ENCODE peak calls at places on chromosomes 13 and 19, in six cellular contexts. D is tibial nerve, Q is RWPE1, C is lower lobe of right lung, A is neural crest cell, M is cardiac fibroblast. S is an unnamed sample.

GRCh38 chr19:55690109-55690768 is 15.2 kb downstream of the EPN1 start:
- DNase-seq in Q (no peak), M (no peak), D (no peak), C (peak), A (no peak), S (no peak)

GRCh38 chr13:108437496-108437895 is 168.0 kb downstream of the TNFSF13B start:
- DNase-seq in C (no peak), M (peak), Q (no peak), D (no peak), A (no peak), S (no peak)

GRCh38 chr19:41479757-41480191 is 36.8 kb downstream of the ERICH4 start:
- DNase-seq in A (no peak), M (peak), D (no peak), Q (no peak), C (no peak), S (no peak)

GRCh38 chr19:48696353-48697010 is 711 bp downstream of the FUT2 start:
- DNase-seq in C (no peak), A (no peak), M (no peak), D (no peak), Q (no peak), S (no peak)

GRCh38 chr19:11225815-11226214 is 13.6 kb upstream of the ANGPTL8 start:
- DNase-seq in C (no peak), D (no peak), Q (no peak), A (no peak), M (no peak), S (no peak)

GRCh38 chr13:110309661-110310524 is 2.8 kb downstream of the COL4A2 start:
- DNase-seq in Q (no peak), D (no peak), A (no peak), M (peak), C (no peak), S (peak)

GRCh38 chr19:41850381-41850780 is 5.5 kb downstream of the DMRTC2 start:
- DNase-seq in A (no peak), C (no peak), Q (no peak), M (no peak), D (no peak), S (no peak)

GRCh38 chr19:55069137-55069858 is 6.3 kb upstream of the RDH13 start:
- DNase-seq in D (no peak), Q (peak), M (peak), C (peak), A (no peak), S (no peak)

GRCh38 chr13:111945086-111945485 is 121.9 kb upstream of the SOX1 start:
- DNase-seq in D (no peak), A (no peak), M (no peak), Q (no peak), C (no peak), S (no peak)

GRCh38 chr19:38142176-38143035 is 81.6 kb downstream of the DPF1 start:
- DNase-seq in C (no peak), A (peak), D (no peak), Q (peak), M (peak), S (peak)

GRCh38 chr13:109274188-109274821 is 512.1 kb downstream of the IRS2 start:
- DNase-seq in M (peak), Q (peak), A (no peak), D (no peak), C (peak), S (no peak)

GRCh38 chr13:27474751-27475268 is 24.4 kb upstream of the MTIF3 start:
- DNase-seq in C (no peak), Q (no peak), M (no peak), A (no peak), D (no peak), S (no peak)

GRCh38 chr13:95480131-95480545 is 72.4 kb upstream of the CLDN10 start:
- DNase-seq in D (no peak), Q (no peak), M (peak), A (no peak), C (peak), S (no peak)

GRCh38 chr19:40398417-40399056 is 8.6 kb upstream of the HIPK4 start:
- DNase-seq in A (no peak), Q (peak), C (peak), M (no peak), D (no peak), S (peak)

GRCh38 chr19:56639217-56639616 is 3.7 kb upstream of the SMIM17 start:
- DNase-seq in D (no peak), M (peak), C (no peak), Q (no peak), A (no peak), S (no peak)

GRCh38 chr13:20891768-20892167 is 10.8 kb downstream of the XPO4 start:
- DNase-seq in A (no peak), Q (no peak), D (no peak), M (no peak), C (no peak), S (no peak)

GRCh38 chr13:72864142-72865035 is 82.5 kb downstream of the PIBF1 start:
- DNase-seq in M (peak), A (no peak), Q (no peak), D (no peak), C (no peak), S (no peak)

GRCh38 chr13:113034451-113035208 is 65.6 kb downstream of the MCF2L start:
- DNase-seq in M (peak), D (no peak), C (no peak), Q (peak), A (peak), S (no peak)

GRCh38 chr19:15673176-15673654 is 328 bp downstream of the CYP4F12 start:
- DNase-seq in D (no peak), C (no peak), A (no peak), Q (no peak), M (no peak), S (no peak)

GRCh38 chr19:9917322-9917721 is 19.0 kb downstream of the OLFM2 start:
- DNase-seq in D (no peak), Q (peak), C (no peak), M (peak), A (peak), S (no peak)

GRCh38 chr13:43223206-43223605 is 199.8 kb downstream of the DNAJC15 start:
- DNase-seq in A (no peak), Q (no peak), M (no peak), C (no peak), D (no peak), S (no peak)

GRCh38 chr19:31339405-31339804 is 9.8 kb downstream of the TSHZ3 start:
- DNase-seq in M (peak), D (no peak), Q (no peak), C (no peak), A (no peak), S (no peak)

GRCh38 chr13:44622259-44622658 is 46.1 kb upstream of the TSC22D1 start:
- DNase-seq in D (no peak), M (peak), A (no peak), Q (no peak), C (no peak), S (no peak)

GRCh38 chr19:1945899-1946298 is 4.9 kb downstream of the CSNK1G2 start:
- DNase-seq in C (no peak), Q (peak), D (no peak), M (peak), A (peak), S (peak)

GRCh38 chr13:27830010-27830409 is 37.7 kb downstream of the GSX1 start:
- DNase-seq in C (peak), A (peak), D (no peak), M (peak), Q (peak), S (no peak)

GRCh38 chr13:36358352-36358751 is 12.2 kb upstream of the SPART start:
- DNase-seq in D (no peak), C (no peak), M (no peak), Q (no peak), A (no peak), S (no peak)

GRCh38 chr19:48469056-48469881 is at the start of gene CYTH2:
- DNase-seq in C (peak), D (peak), Q (peak), M (peak), A (peak), S (peak)

GRCh38 chr19:1854032-1854541 is 5.8 kb upstream of the REXO1 start:
- DNase-seq in Q (no peak), M (no peak), D (no peak), C (peak), A (no peak), S (no peak)

GRCh38 chr19:4583961-4584669 is 24.6 kb upstream of the SEMA6B start:
- DNase-seq in Q (no peak), C (no peak), M (peak), D (no peak), A (peak), S (no peak)

GRCh38 chr13:69856331-69856730 is 251.3 kb upstream of the ATXN8OS start:
- DNase-seq in A (no peak), D (no peak), Q (peak), M (no peak), C (no peak), S (no peak)

GRCh38 chr13:73146705-73147104 is 87.9 kb downstream of the KLF5 start:
- DNase-seq in C (no peak), M (no peak), D (no peak), Q (no peak), A (no peak), S (no peak)

GRCh38 chr13:29402168-29402621 is 193.3 kb downstream of the SLC7A1 start:
- DNase-seq in Q (no peak), A (no peak), M (peak), D (no peak), C (no peak), S (no peak)
- TF ChIP-seq CTCF in Q (no peak), A (no peak), M (no peak), D (no peak), C (no peak), S (no peak)

GRCh38 chr13:24605923-24606372 is 74.3 kb upstream of the ATP12A start:
- DNase-seq in M (peak), Q (no peak), A (no peak), C (no peak), D (no peak), S (no peak)
- TF ChIP-seq CTCF in M (peak), Q (no peak), A (peak), C (no peak), D (no peak), S (no peak)

DNA sequence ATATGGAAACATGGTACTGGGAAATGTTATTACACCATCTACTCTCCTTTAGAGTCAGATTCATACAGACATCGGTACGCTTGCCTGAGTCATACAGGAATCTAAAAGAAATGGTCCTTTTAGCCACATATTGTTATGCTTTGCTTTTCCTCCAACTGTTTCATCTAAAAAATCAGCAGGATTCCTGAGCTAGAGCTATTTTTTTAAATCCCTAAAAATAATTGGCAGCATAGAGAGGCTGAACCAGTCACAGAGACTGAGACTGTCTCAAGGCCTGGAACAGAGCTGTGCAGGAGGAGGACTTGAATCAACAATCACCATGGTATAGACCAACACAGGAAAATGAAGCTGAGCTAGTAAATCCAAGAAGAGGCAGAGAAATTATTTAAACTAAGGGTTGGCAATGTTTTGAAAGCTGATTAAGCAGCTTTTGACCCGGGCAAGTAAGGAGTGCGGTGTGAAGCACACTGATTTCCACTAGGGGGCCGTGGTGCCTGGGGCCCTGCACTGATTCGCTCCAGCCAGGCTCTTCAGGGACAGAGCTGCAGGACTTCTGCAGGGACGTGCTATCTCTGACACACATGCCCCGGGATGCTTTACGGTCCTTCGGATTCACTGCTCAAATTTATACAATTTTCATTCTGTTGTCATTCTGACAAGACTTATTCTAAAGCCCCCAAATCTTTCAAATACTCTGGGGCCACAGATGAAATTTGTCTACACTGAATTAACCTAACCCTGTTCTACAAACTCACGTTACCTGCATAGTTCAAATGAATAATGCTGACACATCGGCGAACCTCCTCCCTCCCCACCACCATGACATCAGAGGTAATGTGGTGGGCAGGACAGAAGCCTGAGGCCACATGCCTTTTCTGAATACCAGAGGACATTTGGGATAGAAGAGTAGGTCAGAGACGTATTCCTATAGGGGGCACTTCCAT is 87.6 kb upstream of the SLC15A1 start:
- DNase-seq in M (peak), C (peak), A (peak), Q (peak), D (peak), S (no peak)
- TF ChIP-seq CTCF in M (peak), C (peak), A (peak), Q (peak), D (peak), S (no peak)

GRCh38 chr19:35154535-35155406 is at the start of gene FXYD5:
- DNase-seq in M (peak), D (no peak), A (no peak), C (peak), Q (peak), S (peak)
- TF ChIP-seq CTCF in M (peak), D (no peak), A (peak), C (no peak), Q (no peak), S (no peak)

GRCh38 chr13:60959427-60959826 is 456.2 kb downstream of the PCDH20 start:
- DNase-seq in C (no peak), A (no peak), Q (peak), M (no peak), D (no peak), S (no peak)
- TF ChIP-seq CTCF in C (no peak), A (no peak), Q (no peak), M (no peak), D (no peak), S (no peak)

DNA sequence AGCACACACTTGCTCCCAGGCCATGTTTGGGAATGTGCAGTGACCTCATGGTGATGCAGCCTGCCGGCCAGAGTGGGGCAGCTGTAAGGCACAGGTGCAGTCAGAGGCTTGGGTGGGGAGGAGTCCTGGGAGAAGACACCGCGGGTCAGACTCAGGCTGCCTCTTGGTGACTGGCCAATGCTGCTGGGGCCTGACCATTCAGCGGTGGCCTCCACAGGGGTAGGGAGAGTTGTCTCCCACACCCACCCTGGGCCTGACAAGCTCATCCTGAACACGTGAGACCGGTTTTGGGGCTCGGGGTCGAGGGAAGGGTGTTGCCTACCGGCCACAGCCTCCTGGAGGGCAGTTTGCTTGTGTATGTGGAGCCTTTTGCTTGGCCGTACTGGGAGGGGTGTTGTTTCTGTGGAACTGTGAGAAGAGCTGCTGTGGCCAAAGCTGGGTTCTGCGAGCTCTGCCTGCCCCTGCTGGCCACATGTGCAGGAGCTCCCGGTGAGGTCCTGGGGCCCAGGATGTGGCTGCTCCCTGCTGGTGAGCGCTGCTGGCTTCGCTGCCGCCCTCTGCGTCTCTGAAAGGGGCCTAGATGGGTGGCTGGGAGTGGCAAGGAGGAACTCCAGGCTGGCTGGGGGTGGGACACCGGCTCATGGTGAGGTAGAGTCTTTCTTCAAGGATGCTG is 22.1 kb downstream of the UPF1 start:
- DNase-seq in M (no peak), C (no peak), Q (no peak), D (no peak), A (no peak), S (no peak)
- TF ChIP-seq CTCF in M (no peak), C (no peak), Q (no peak), D (no peak), A (peak), S (no peak)

DNA sequence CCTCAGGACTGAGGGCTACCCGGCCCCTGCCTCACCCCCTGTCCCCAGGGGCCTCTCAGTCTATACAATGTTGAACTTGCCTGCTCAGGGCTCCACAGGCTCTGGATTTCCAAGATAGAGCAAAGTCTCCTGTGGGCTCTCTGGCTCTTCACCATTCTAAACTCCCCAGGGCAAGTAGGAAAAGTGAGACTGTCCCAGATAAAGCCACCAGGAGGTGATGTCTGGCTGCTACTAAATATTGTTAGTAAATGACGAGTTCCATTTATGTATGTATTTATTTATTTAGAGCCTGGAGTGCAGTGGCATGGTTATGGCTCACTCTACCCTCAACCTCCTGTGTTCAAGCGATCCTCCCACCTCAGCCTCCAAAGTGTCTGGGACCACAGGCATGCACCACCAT is 73.6 kb upstream of the SIAH3 start:
- DNase-seq in M (peak), A (no peak), C (no peak), D (no peak), Q (no peak), S (no peak)
- TF ChIP-seq CTCF in M (peak), A (no peak), C (no peak), D (no peak), Q (no peak), S (no peak)

GRCh38 chr19:45094158-45094557 is 1.2 kb downstream of the PPP1R37 start:
- DNase-seq in D (no peak), M (no peak), Q (no peak), A (no peak), C (no peak), S (no peak)

GRCh38 chr19:45091031-45091918 is 1.7 kb upstream of the PPP1R37 start:
- DNase-seq in A (peak), C (peak), M (peak), Q (peak), D (peak), S (peak)

GRCh38 chr19:45090598-45090997 is 2.4 kb upstream of the PPP1R37 start:
- DNase-seq in M (no peak), Q (no peak), C (no peak), A (no peak), D (no peak), S (no peak)

GRCh38 chr19:45094707-45095106 is 1.7 kb downstream of the PPP1R37 start:
- DNase-seq in Q (no peak), A (no peak), C (no peak), D (no peak), M (no peak), S (no peak)

DNA sequence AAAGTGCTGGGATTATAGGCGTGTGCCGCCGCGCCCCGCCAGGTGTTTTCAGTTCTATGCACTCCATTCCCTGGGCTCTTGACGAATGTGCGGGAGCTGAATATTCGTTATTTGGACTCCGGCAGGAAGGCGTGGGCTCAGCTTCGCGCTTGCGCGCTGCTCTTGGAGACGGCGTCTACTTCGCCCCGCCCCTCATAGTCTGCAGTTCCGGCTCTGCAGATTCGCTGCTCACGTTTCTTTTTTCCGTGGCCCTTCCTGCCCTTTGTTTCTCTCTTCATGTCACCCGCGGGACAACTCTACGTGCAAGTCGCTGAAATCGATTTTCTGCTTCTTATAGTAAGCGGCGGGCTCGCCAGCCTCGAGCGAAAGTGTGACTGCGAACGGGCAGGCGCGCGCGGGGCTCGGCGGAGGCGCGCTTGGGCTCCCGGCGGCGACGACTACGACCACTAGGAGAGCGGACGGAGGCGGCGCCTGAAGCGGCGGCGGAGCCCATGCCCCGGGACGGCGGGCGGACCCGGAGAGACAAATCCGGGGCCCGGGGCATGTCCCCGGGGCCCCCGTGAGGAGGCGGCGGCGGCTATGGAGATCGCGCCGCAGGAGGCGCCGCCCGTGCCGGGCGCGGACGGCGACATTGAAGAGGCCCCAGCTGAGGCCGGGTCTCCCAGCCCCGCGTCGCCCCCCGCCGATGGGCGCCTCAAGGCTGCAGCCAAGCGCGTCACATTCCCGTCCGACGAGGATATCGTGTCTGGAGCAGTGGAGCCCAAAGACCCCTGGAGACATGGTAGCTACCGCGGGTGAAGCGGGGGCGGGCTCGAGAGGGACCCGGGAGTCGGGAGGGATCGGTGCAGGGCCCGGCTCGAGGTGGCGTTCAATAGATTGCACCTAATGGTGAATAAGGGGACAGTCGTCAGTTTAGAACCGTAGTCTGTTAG is at the start of gene PPP1R37:
- DNase-seq in D (peak), Q (peak), M (peak), A (peak), C (peak), S (peak)
- TF ChIP-seq CTCF in D (no peak), Q (no peak), M (no peak), A (peak), C (peak), S (no peak)

GRCh38 chr19:5926641-5927438 is 12.8 kb downstream of the CAPS start:
- DNase-seq in D (peak), Q (no peak), A (no peak), M (peak), C (no peak), S (no peak)
- TF ChIP-seq CTCF in D (no peak), Q (no peak), A (no peak), M (no peak), C (no peak), S (no peak)

S was measured in lower leg skin.